ENCODE peak calls at places on chromosomes 2 and 18, in five cellular contexts. I is DMS 273 treated with DMSO at 0.1 percent for 48 hours; K is kidney epithelial cell; A is activated CD4-positive, alpha-beta T cell treated with anti-CD3 and anti-CD28 coated beads for 48 hours; V is nucleus accumbens. H is an unnamed sample.

GRCh38 chr2:217652761-217653160 is 350.0 kb downstream of the TNS1 start:
- DNase-seq in I (no peak), K (no peak), A (no peak), V (no peak), H (no peak)

GRCh38 chr2:224039080-224039769 is at the start of gene SERPINE2:
- DNase-seq in I (no peak), K (no peak), A (peak), V (peak), H (peak)

GRCh38 chr2:12379143-12379542 is 337.6 kb upstream of the TRIB2 start:
- DNase-seq in I (no peak), K (no peak), A (no peak), V (no peak), H (no peak)

GRCh38 chr2:237514474-237515130 is 27.6 kb downstream of the MLPH start:
- DNase-seq in I (no peak), K (no peak), A (no peak), V (no peak), H (no peak)

GRCh38 chr2:238562446-238562845 is 135.7 kb downstream of the ASB1 start:
- DNase-seq in I (no peak), K (no peak), A (no peak), V (no peak), H (no peak)

GRCh38 chr2:236663671-236664101 is 94.1 kb downstream of the ACKR3 start:
- DNase-seq in I (no peak), K (no peak), A (no peak), V (no peak), H (no peak)

GRCh38 chr2:122514451-122514996 is 759.1 kb downstream of the TSN start:
- DNase-seq in I (no peak), K (no peak), A (no peak), V (no peak), H (no peak)

GRCh38 chr2:146602383-146602782 is 1242.4 kb upstream of the ACVR2A start:
- DNase-seq in I (no peak), K (no peak), A (no peak), V (no peak), H (no peak)

GRCh38 chr2:18455256-18455862 is 105.1 kb downstream of the RDH14 start:
- DNase-seq in I (no peak), K (no peak), A (no peak), V (no peak), H (no peak)

GRCh38 chr2:19225931-19226330 is 132.5 kb downstream of the OSR1 start:
- DNase-seq in I (no peak), K (no peak), A (no peak), V (no peak), H (no peak)

GRCh38 chr2:168717790-168718502 is 84.5 kb upstream of the NOSTRIN start:
- DNase-seq in I (no peak), K (no peak), A (peak), V (no peak), H (no peak)

GRCh38 chr2:207230261-207231105 is 64.7 kb upstream of the KLF7 start:
- DNase-seq in I (no peak), K (no peak), A (no peak), V (no peak), H (no peak)

GRCh38 chr18:36088256-36088655 is 20.9 kb upstream of the RPRD1A start:
- DNase-seq in I (no peak), K (no peak), A (no peak), V (no peak), H (no peak)

GRCh38 chr2:120450196-120450820 is 104.4 kb downstream of the INHBB start:
- DNase-seq in I (no peak), K (no peak), A (no peak), V (no peak), H (no peak)

GRCh38 chr2:128522829-128523228 is 204.2 kb upstream of the HS6ST1 start:
- DNase-seq in I (no peak), K (no peak), A (no peak), V (no peak), H (no peak)

GRCh38 chr2:33126973-33127372 is 180.2 kb downstream of the LTBP1 start:
- DNase-seq in I (no peak), K (no peak), A (no peak), V (no peak), H (no peak)

GRCh38 chr2:110659248-110659647 is 18.6 kb downstream of the BUB1 start:
- DNase-seq in I (no peak), K (no peak), A (no peak), V (no peak), H (no peak)

GRCh38 chr2:239277401-239278085 is 123.3 kb downstream of the HDAC4 start:
- DNase-seq in I (no peak), K (no peak), A (peak), V (no peak), H (no peak)

GRCh38 chr18:29853126-29853525 is 1189.4 kb downstream of the DSC3 start:
- DNase-seq in I (no peak), K (no peak), A (no peak), V (no peak), H (no peak)

GRCh38 chr18:902179-902718 is 2.4 kb upstream of the ADCYAP1 start:
- DNase-seq in I (no peak), K (no peak), A (no peak), V (no peak), H (no peak)

GRCh38 chr2:64128943-64129391 is 15.3 kb downstream of the PELI1 start:
- DNase-seq in I (no peak), K (no peak), A (no peak), V (no peak), H (no peak)

GRCh38 chr2:162116372-162116771 is 35.7 kb downstream of the GCG start:
- DNase-seq in I (no peak), K (no peak), A (no peak), V (no peak), H (no peak)

GRCh38 chr18:52220062-52220591 is 119.9 kb upstream of the DCC start:
- DNase-seq in I (no peak), K (no peak), A (no peak), V (no peak), H (no peak)

GRCh38 chr2:172148246-172148645 is 45.5 kb upstream of the DLX2 start:
- DNase-seq in I (no peak), K (no peak), A (no peak), V (no peak), H (no peak)

GRCh38 chr2:217437289-217437688 is 565.5 kb downstream of the TNS1 start:
- DNase-seq in I (no peak), K (no peak), A (no peak), V (no peak), H (no peak)

GRCh38 chr2:200466703-200467418 is 43.0 kb downstream of the KCTD18 start:
- DNase-seq in I (no peak), K (no peak), A (peak), V (peak), H (peak)

GRCh38 chr18:5851998-5852397 is 43.3 kb downstream of the TMEM200C start:
- DNase-seq in I (no peak), K (no peak), A (no peak), V (no peak), H (no peak)

GRCh38 chr18:30987479-30988241 is 54.9 kb downstream of the DSC3 start:
- DNase-seq in I (no peak), K (no peak), A (no peak), V (no peak), H (no peak)